ENCODE peak calls at places on chromosomes 5 and 9, in six cellular contexts. J is PC-3; H is CD8-positive, alpha-beta T cell; V is A673; U is psoas muscle; W is neural progenitor cell. D is an unnamed sample. For H3K27me3, the result is how much of the 10 kb centered on the place peaks cover.

GRCh38 chr5:151751091-151751490 is 7.3 kb downstream of the ATOX1 start:
- DNase-seq in J (peak), U (no peak), H (no peak), W (no peak), V (no peak), D (no peak)

GRCh38 chr9:127828262-127829031 is 25.8 kb downstream of the FPGS start:
- DNase-seq in U (peak), V (no peak), J (peak), W (peak), H (no peak), D (no peak)

GRCh38 chr9:89491688-89492087 is 6.2 kb downstream of the SEMA4D start:
- DNase-seq in H (no peak), W (no peak), J (no peak), V (no peak), U (no peak), D (no peak)

GRCh38 chr5:159405611-159406031 is 75.3 kb upstream of the IL12B start:
- DNase-seq in W (no peak), H (no peak), V (no peak), U (no peak), J (no peak), D (no peak)

GRCh38 chr5:170867825-170868224 is 6.0 kb downstream of the RANBP17 start:
- DNase-seq in W (no peak), V (no peak), H (no peak), U (no peak), J (no peak), D (no peak)

GRCh38 chr5:35282805-35283204 is 52.5 kb upstream of the PRLR start:
- DNase-seq in V (no peak), H (no peak), W (no peak), U (no peak), J (no peak), D (no peak)

GRCh38 chr5:172911628-172911880 is 47.7 kb upstream of the RPL26L1 start:
- DNase-seq in J (no peak), W (no peak), U (no peak), V (no peak), H (no peak), D (no peak)

GRCh38 chr5:131776451-131776850 is 20.4 kb downstream of the FNIP1 start:
- DNase-seq in V (no peak), J (no peak), U (no peak), H (no peak), W (no peak), D (no peak)

GRCh38 chr5:52838306-52839015 is 50.7 kb downstream of the ITGA1 start:
- DNase-seq in J (no peak), V (no peak), U (no peak), W (no peak), H (no peak), D (no peak)

GRCh38 chr9:2857564-2858198 is 13.8 kb upstream of the PUM3 start:
- DNase-seq in H (peak), J (peak), W (peak), U (no peak), V (peak), D (peak)

GRCh38 chr5:90803891-90804290 is 245.3 kb downstream of the ADGRV1 start:
- DNase-seq in J (no peak), V (no peak), H (no peak), W (no peak), U (no peak), D (no peak)

GRCh38 chr9:31272456-31273295 is 1111.8 kb upstream of the ACO1 start:
- DNase-seq in W (no peak), U (no peak), V (no peak), J (peak), H (no peak), D (no peak)

GRCh38 chr9:126609191-126609590 is 4.5 kb upstream of the LMX1B start:
- DNase-seq in W (no peak), H (no peak), J (no peak), U (no peak), V (no peak), D (no peak)

GRCh38 chr5:179120951-179121666 is 60.9 kb downstream of the ZNF354C start:
- DNase-seq in U (no peak), J (no peak), V (no peak), W (no peak), H (no peak), D (no peak)

GRCh38 chr9:115845648-115846312 is 307.8 kb upstream of the PAPPA start:
- DNase-seq in H (no peak), U (no peak), J (peak), W (no peak), V (no peak), D (peak)

GRCh38 chr9:1100945-1101344 is 50.8 kb downstream of the DMRT2 start:
- DNase-seq in J (peak), U (peak), V (peak), W (no peak), H (no peak), D (no peak)

GRCh38 chr5:154444559-154445421 is 1.0 kb upstream of the SAP30L start:
- DNase-seq in U (no peak), W (peak), H (no peak), J (peak), V (no peak), D (no peak)

GRCh38 chr5:14149672-14150053 is 6.5 kb downstream of the TRIO start:
- DNase-seq in U (no peak), V (no peak), H (no peak), W (no peak), J (no peak), D (no peak)

GRCh38 chr9:75039804-75040203 is 11.7 kb upstream of the CARNMT1 start:
- DNase-seq in W (no peak), U (no peak), J (no peak), V (no peak), H (no peak), D (no peak)

GRCh38 chr9:36946653-36947052 is 87.4 kb downstream of the PAX5 start:
- DNase-seq in H (no peak), V (no peak), W (no peak), J (peak), U (no peak), D (no peak)

GRCh38 chr5:54638090-54638489 is 120.5 kb downstream of the SNX18 start:
- DNase-seq in H (no peak), V (no peak), W (no peak), U (no peak), J (no peak), D (no peak)

GRCh38 chr5:112687306-112687705 is 50.4 kb upstream of the APC start:
- DNase-seq in J (no peak), U (no peak), W (peak), H (no peak), V (no peak), D (no peak)

GRCh38 chr5:123088031-123088805 is 823 bp upstream of the PRDM6 start:
- DNase-seq in U (no peak), V (no peak), W (peak), J (no peak), H (no peak), D (no peak)

GRCh38 chr5:33338336-33339110 is 102.2 kb upstream of the TARS1 start:
- DNase-seq in H (no peak), J (no peak), U (no peak), W (no peak), V (no peak), D (no peak)

GRCh38 chr5:6825678-6826244 is 112.5 kb downstream of the TENT4A start:
- DNase-seq in W (no peak), J (no peak), V (no peak), H (no peak), U (no peak), D (no peak)

GRCh38 chr5:6822068-6822467 is 108.8 kb downstream of the TENT4A start:
- DNase-seq in H (no peak), W (no peak), J (no peak), U (no peak), V (no peak), D (no peak)

GRCh38 chr5:6820851-6821479 is 107.7 kb downstream of the TENT4A start:
- DNase-seq in J (peak), W (peak), H (no peak), V (peak), U (no peak), D (no peak)

GRCh38 chr5:6823996-6824395 is 110.8 kb downstream of the TENT4A start:
- DNase-seq in J (peak), H (no peak), U (no peak), W (no peak), V (no peak), D (no peak)

GRCh38 chr5:6822556-6823343 is 109.5 kb downstream of the TENT4A start:
- DNase-seq in H (no peak), W (no peak), V (no peak), U (no peak), J (no peak), D (no peak)
- TF ChIP-seq CTCF in H (no peak), W (no peak), V (no peak), U (no peak), J (peak), D (no peak)

DNA sequence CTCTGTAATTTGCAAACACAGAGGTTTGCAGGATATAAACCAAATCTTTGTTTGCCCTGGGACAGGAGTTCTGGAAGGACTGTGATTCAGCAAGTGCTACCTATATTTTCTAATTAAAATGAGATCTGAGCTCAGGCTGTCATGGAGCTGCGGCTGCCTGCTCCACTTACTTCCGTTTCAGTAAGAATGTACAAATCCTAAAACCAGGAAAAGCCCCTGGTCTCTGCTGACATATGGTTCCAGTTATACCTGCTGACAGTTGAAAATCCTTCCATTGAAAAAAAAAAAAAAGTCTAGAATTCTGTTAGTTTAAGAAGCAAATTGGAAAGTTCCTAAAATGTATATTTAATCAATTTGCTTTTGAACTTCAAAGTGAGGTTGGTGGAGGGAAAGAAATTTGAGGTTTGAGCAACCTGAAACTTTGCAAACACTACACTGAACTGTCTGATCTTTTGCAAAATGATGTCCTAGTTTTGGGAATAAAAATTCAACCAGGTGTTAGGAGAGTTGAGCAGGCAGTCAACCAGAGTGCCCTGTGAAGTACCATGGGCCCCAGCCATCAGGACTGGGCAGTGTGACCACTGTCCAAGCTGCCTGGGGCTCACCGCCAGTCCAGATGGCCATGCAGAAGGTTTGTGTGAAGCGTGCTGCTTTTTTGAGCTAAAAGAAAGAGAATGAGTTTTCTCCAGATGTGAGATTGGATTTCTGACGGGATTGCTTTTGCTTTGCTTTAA is 50.6 kb downstream of the SHB start:
- DNase-seq in U (no peak), V (no peak), H (no peak), J (no peak), W (no peak), D (no peak)
- H3K4me3 ChIP-seq in U (no peak), V (no peak), H (no peak), J (peak), W (no peak), D (no peak)

DNA sequence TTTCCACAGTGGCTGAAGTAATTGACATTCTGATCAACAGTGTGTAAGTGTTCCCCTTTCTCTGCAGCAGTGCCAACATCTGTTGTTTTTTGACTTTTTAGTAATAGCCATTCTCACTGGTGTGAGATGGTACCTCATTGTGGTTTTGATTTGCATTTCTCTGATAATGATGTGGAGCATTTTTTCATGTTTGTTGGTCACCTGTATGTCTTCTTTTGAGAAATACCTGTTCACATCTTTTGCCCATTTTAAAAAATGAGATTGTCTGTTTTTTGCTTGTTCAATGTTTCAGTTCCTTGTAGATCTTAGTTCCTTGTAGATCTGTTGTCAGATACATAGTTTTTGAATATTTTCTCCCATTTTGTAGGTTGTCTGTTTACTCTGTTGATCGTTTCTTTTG is 162.5 kb upstream of the PITX1 start:
- DNase-seq in V (no peak), U (no peak), W (no peak), J (no peak), H (no peak), D (no peak)
- H3K27me3 ChIP-seq in V (half or more), U (under half), W (half or more), J (under half), H (under half), D (under half)

DNA sequence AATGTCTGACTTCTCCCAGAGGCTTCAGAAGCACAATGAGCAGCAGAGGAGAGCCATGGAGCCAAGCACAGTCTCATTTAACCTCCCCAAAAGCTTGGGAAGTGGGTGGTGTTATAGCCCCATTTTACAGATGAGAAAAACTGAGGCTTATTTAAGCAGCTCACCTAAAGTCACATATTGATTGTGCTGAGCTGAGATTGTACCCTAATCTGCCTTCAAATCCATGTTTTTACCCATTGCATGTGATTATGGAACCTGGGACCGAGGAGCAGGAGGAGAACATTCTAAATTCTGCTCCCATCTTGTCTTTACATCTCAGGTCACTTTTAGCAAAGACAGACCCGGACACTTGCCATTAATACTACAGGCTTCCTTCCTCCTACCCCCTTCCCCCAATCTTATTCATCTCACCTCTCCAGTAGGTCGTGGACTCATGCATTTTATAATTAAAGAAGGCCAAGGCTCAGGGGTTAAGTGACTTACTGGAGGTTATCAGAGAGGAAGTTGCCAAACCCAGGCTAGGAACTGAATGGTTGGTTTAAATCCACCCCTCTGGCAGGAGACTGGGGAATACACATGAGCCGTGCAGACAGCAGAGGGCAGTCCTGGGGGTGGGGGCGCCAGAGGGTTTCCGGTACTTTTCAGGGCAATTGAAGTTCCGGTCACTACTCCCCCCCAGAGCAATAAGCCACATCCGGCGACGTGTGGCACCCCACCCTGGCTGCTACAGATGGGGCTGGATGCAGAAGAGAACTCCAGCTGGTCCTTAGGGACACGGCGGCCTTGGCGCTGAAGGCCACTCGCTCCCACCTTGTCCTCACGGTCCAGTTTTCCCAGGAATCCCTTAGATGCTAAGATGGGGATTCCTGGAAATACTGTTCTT is 51.0 kb upstream of the IL17B start:
- DNase-seq in U (peak), H (no peak), V (no peak), W (no peak), J (no peak), D (no peak)
- TF ChIP-seq CTCF in U (peak), H (no peak), V (no peak), W (peak), J (peak), D (peak)

GRCh38 chr5:2910401-2911175 is 159.1 kb upstream of the IRX2 start:
- DNase-seq in V (no peak), J (no peak), U (no peak), H (no peak), W (no peak), D (no peak)

GRCh38 chr5:2913306-2913705 is 161.8 kb upstream of the IRX2 start:
- DNase-seq in U (no peak), W (no peak), J (no peak), H (no peak), V (no peak), D (no peak)

GRCh38 chr5:2914991-2915484 is 163.6 kb upstream of the IRX2 start:
- DNase-seq in U (no peak), V (no peak), W (peak), J (no peak), H (no peak), D (no peak)

GRCh38 chr5:2914022-2914661 is 162.7 kb upstream of the IRX2 start:
- DNase-seq in W (no peak), V (no peak), J (no peak), U (no peak), H (no peak), D (no peak)

GRCh38 chr5:2912741-2913140 is 161.3 kb upstream of the IRX2 start:
- DNase-seq in V (no peak), W (no peak), U (no peak), J (no peak), H (no peak), D (no peak)
- H3K4me3 ChIP-seq in V (no peak), W (no peak), U (no peak), J (no peak), H (no peak), D (no peak)

DNA sequence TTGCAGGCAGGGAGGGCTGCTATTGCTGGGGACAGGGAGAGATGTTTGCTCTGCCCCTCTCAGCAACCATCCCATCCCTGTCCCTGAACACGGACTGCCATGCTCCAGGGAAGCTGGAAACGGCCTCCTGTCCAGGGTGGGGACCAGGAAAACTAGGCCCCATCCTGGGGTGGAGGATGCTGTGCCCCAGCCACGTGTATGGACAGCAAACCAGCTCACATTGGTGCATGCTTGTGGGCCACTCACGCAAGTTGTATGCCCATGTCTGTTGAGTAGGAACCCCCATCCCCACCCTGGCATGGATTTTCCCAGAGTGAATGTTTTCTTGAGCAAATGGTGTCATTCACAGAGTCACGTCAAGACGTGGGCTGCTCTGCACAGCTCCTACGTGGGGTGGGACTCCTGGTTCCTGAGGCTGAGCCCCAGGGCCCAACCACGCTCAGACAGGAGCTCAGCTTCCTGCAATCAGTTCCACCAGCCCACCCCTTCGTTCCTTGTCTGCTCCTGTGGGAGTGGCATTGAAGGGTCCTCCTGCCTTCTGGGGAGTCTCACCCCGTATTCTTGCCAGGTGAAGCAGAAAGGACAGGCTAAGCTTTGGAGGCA is 4.6 kb downstream of the UNC5A start:
- DNase-seq in U (no peak), J (no peak), H (no peak), W (no peak), V (no peak), D (no peak)
- H3K27me3 ChIP-seq in U (under half), J (under half), H (under half), W (under half), V (under half), D (half or more)

GRCh38 chr5:174462128-174462527 is 262.3 kb upstream of the MSX2 start:
- DNase-seq in J (no peak), V (no peak), U (no peak), W (no peak), H (no peak), D (no peak)

GRCh38 chr5:174459071-174459702 is 265.2 kb upstream of the MSX2 start:
- DNase-seq in V (no peak), W (no peak), U (no peak), J (no peak), H (no peak), D (no peak)

GRCh38 chr5:174459832-174460448 is 264.4 kb upstream of the MSX2 start:
- DNase-seq in J (peak), W (no peak), H (no peak), U (no peak), V (no peak), D (no peak)

DNA sequence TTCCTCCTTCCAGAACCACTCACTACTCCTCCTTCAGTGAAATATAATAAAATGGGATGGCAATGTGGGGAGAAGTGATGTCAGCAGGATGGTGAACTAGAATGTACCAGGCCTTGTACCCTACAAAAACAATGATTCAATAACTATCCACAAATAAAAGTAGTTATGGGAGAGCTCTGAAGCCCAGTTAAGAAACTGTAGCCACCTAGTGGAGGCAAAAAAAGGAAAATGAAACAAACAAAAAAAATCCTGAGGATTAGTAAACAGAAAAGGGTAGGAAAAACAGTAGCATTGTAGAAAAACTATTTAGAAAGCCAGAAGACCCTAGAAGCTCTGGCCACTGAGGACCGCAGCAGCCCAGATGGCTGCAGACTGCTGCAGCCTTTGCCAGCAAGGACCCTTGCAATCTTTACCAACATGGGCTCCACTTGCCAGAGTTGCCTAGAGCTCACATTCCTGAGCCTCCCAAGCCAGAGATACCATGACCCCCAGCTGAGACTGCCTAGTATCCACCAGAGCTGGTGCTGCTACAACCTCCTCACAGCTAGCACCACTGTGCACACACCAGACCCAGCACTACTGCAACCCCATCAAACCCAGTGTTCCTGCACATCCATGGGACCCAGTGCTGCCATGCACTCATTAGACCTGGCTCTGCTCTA is 259.7 kb upstream of the MSX2 start:
- DNase-seq in H (no peak), V (no peak), J (peak), W (no peak), U (no peak), D (no peak)
- TF ChIP-seq CTCF in H (no peak), V (peak), J (peak), W (peak), U (no peak), D (peak)

GRCh38 chr9:107547772-107548297 is 58.3 kb upstream of the KLF4 start:
- DNase-seq in H (no peak), V (no peak), U (no peak), W (no peak), J (no peak), D (no peak)
- H3K4me3 ChIP-seq in H (no peak), V (no peak), U (no peak), W (no peak), J (no peak), D (no peak)

D was measured in AG04450.